ENCODE peak calls at places on chromosome 14, in four cellular contexts. U is GM13977, N is foreskin fibroblast, J is endodermal cell. W is an unnamed sample.

GRCh38 chr14:21109377-21110260 is 8.8 kb downstream of the TMEM253 start:
- DNase-seq in N (peak), U (peak), J (no peak), W (no peak)

GRCh38 chr14:102591372-102591943 is 991 bp upstream of the RCOR1 start:
- DNase-seq in N (peak), U (peak), J (peak), W (peak)

GRCh38 chr14:72291908-72292688 is 359.9 kb downstream of the RGS6 start:
- DNase-seq in J (peak), N (peak), U (peak), W (peak)

GRCh38 chr14:92223027-92223426 is 99.9 kb upstream of the SLC24A4 start:
- DNase-seq in J (no peak), U (no peak), N (no peak), W (no peak)

GRCh38 chr14:20857630-20858261 is 33.4 kb upstream of the RNASE3 start:
- DNase-seq in U (peak), J (peak), N (peak), W (peak)

GRCh38 chr14:64937176-64937820 is 5.2 kb downstream of the GPX2 start:
- DNase-seq in U (no peak), N (no peak), J (no peak), W (no peak)

GRCh38 chr14:75025082-75025481 is 22.4 kb downstream of the EIF2B2 start:
- DNase-seq in N (no peak), J (no peak), U (no peak), W (no peak)

GRCh38 chr14:79699206-79699605 is 512.1 kb downstream of the DIO2 start:
- DNase-seq in U (no peak), J (no peak), N (no peak), W (no peak)

GRCh38 chr14:24982472-24983155 is 67.3 kb downstream of the STXBP6 start:
- DNase-seq in U (no peak), N (peak), J (no peak), W (peak)

GRCh38 chr14:105846312-105846711 is 319.9 kb downstream of the TMEM121 start:
- DNase-seq in U (no peak), N (no peak), J (no peak), W (no peak)

DNA sequence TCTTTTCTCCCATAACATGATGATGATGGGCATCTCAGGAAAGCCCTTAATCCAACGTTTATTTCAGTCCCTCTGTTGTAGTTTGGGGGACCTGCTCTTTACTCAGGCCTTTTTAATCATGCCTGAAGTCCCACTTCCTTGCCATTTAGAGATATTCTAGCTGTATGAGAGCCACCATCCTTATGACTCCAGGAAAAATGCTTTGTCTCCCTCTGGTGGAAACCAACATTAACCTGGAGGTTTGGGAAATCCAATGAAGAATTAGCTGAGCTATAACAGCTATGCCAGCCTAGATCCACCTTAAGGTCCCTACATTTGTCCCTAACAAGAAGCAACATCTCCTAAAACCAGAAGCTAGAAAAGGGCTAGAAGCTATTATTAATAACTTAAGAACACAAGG is 1399.1 kb downstream of the LRFN5 start:
- DNase-seq in N (peak), U (no peak), J (no peak), W (no peak)
- TF ChIP-seq CTCF in N (no peak), U (no peak), J (peak), W (no peak)

DNA sequence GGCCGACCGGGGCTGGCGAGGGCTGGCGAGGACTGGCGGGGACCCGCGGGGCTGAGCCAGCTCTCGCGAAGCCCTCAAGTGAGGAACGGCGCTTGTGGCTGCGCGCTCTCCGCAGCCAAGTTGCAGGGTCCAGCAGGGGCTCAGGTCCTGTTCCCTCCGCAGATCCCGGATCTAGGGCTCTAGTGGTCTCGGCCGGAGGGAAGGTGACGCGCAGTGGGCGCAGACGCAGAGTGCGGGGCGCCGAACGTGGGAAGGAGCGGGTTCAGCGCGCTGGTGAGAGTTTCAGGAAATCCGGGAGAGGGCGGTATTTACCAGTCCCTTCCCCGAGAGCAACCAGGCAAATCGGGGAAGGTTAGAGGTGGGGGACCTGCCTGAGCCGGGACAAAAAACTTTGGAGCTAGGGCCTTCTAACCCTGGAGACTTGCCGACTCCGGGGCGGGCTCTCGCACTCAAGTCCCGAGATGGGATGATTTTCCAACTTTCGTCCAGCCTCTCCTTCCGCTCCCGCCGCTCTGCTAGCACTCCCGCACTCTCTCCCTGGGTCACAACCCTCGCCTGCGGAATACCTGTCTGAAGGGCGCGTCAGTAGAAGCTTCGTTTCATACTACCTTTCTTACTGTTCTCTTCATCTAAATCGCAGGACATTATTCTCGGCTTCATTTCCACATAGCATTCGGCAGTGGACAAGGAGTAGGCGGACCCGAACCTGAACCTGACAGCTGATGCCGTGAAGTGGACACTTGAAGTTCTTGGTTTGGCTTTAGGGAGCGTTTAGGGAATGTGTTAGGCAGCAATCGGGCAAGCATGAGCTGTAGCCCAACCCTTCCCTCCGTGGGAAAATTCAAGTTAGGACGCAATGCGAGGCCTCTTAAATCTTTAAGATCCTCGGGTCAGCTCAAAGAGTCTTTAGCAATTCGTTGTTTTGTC is 13.6 kb upstream of the PAX9 start:
- DNase-seq in U (peak), N (peak), J (peak), W (peak)
- TF ChIP-seq CTCF in U (peak), N (peak), J (peak), W (peak)

GRCh38 chr14:73943083-73943482 is 6.8 kb downstream of the FAM161B start:
- DNase-seq in J (no peak), U (no peak), N (peak), W (no peak)
- TF ChIP-seq CTCF in J (no peak), U (no peak), N (no peak), W (no peak)

DNA sequence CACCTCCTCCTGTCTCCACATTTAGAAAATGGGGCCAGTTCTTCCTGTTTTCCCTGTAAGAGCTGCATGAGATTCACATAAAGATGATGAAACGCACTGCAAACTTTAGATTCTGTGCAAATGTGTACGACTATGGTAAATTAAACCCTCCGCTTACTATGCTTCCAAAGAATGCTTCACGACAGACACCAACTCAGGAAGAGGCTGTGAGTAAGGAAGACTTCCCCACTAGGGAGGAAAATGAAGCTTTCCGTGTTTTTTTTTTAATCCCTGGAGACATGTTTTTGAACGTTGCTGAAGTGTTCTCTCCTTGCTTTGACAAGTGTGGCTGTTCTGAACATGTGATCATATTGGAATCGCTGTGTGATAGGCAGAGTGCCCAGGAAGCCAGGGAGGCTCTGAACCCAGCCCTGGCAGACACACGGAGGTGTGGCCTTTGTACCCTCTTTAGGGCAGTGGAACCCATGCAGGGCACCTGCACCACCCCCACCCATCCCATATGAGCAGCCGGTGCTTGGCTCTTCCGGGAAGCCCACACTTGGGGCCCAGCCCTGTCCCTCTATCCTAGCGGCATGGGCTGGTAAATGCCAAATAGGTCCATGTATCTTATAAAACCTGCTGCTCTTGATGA is 7.5 kb upstream of the SYNE3 start:
- DNase-seq in N (peak), J (peak), U (no peak), W (peak)
- TF ChIP-seq CTCF in N (no peak), J (peak), U (no peak), W (no peak)

GRCh38 chr14:68687746-68688145 is 105.1 kb downstream of the ZFP36L1 start:
- DNase-seq in N (peak), J (no peak), U (no peak), W (peak)

GRCh38 chr14:68686724-68687123 is 106.1 kb downstream of the ZFP36L1 start:
- DNase-seq in U (no peak), J (no peak), N (no peak), W (no peak)

GRCh38 chr14:68689426-68689825 is 103.4 kb downstream of the ZFP36L1 start:
- DNase-seq in U (no peak), N (no peak), J (no peak), W (no peak)

GRCh38 chr14:68690106-68690960 is 102.5 kb downstream of the ZFP36L1 start:
- DNase-seq in U (no peak), N (no peak), J (no peak), W (no peak)

GRCh38 chr14:68688872-68689371 is 103.9 kb downstream of the ZFP36L1 start:
- DNase-seq in N (peak), U (no peak), J (no peak), W (no peak)
- TF ChIP-seq CTCF in N (peak), U (no peak), J (peak), W (no peak)

GRCh38 chr14:104370256-104370870 is 209.2 kb upstream of the C14orf180 start:
- DNase-seq in U (no peak), N (no peak), J (peak), W (peak)
- TF ChIP-seq CTCF in U (peak), N (no peak), J (peak), W (no peak)

GRCh38 chr14:59347511-59347900 is 117.7 kb downstream of the GPR135 start:
- DNase-seq in U (no peak), N (no peak), J (no peak), W (no peak)

GRCh38 chr14:59346796-59347510 is 118.2 kb downstream of the GPR135 start:
- DNase-seq in J (no peak), U (no peak), N (peak), W (no peak)

GRCh38 chr14:59346329-59346728 is 118.9 kb downstream of the GPR135 start:
- DNase-seq in N (no peak), U (no peak), J (no peak), W (no peak)

GRCh38 chr14:59349154-59349772 is 115.9 kb downstream of the GPR135 start:
- DNase-seq in J (no peak), N (no peak), U (no peak), W (no peak)

GRCh38 chr14:59347915-59348314 is 117.3 kb downstream of the GPR135 start:
- DNase-seq in J (no peak), U (no peak), N (no peak), W (no peak)
- TF ChIP-seq CTCF in J (no peak), U (no peak), N (no peak), W (no peak)